ENCODE peak calls at places on chromosome 19, in seven cellular contexts. D is heart left ventricle, F is upper lobe of left lung, Z is left lung, I is left ventricle myocardium inferior, V is PC-3, H is bronchial epithelial cell. K is an unnamed sample.

GRCh38 chr19:50359432-50359818 is 6.0 kb downstream of the NAPSA start:
- DNase-seq in V (no peak), D (no peak), I (no peak), H (no peak), Z (peak; percentile 32), F (no peak), K (no peak)

GRCh38 chr19:17127671-17128070 is 52.1 kb downstream of the MYO9B start:
- DNase-seq in H (no peak), D (no peak), Z (no peak), I (no peak), V (no peak), F (no peak), K (no peak)

GRCh38 chr19:3723883-3724282 is 15.7 kb downstream of the TJP3 start:
- DNase-seq in F (no peak), I (no peak), V (no peak), D (no peak), H (no peak), Z (no peak), K (no peak)

GRCh38 chr19:38626401-38626800 is 7.4 kb downstream of the EIF3K start:
- DNase-seq in I (no peak), Z (no peak), V (no peak), F (no peak), D (no peak), H (no peak), K (no peak)

GRCh38 chr19:18496167-18496979 is 25.5 kb downstream of the ELL start:
- DNase-seq in Z (peak; percentile 79), D (no peak), F (peak; percentile 86), H (peak; percentile 88), V (peak; percentile 82), I (peak; percentile 33), K (no peak)

GRCh38 chr19:40191836-40192646 is 815 bp downstream of the MAP3K10 start:
- DNase-seq in F (peak; percentile 27), I (no peak), V (peak; percentile 2), H (no peak), Z (no peak), D (peak; percentile 42), K (no peak)

GRCh38 chr19:55698256-55698655 is 23.2 kb downstream of the EPN1 start:
- DNase-seq in F (no peak), Z (no peak), D (no peak), V (no peak), H (no peak), I (no peak), K (peak; percentile 32)

GRCh38 chr19:28701491-28701890 is 511.5 kb downstream of the UQCRFS1 start:
- DNase-seq in V (peak; percentile 55), I (no peak), D (no peak), F (no peak), Z (no peak), H (peak; percentile 13), K (no peak)

GRCh38 chr19:48060381-48060780 is 16.5 kb upstream of the CABP5 start:
- DNase-seq in F (no peak), V (no peak), H (no peak), D (no peak), Z (no peak), I (no peak), K (no peak)

GRCh38 chr19:48064509-48064908 is 20.6 kb upstream of the CABP5 start:
- DNase-seq in F (no peak), Z (no peak), I (no peak), V (no peak), H (no peak), D (no peak), K (no peak)

GRCh38 chr19:48059331-48059730 is 15.5 kb upstream of the CABP5 start:
- DNase-seq in I (no peak), Z (no peak), H (no peak), D (no peak), F (no peak), V (no peak), K (no peak)

GRCh38 chr19:48061401-48062344 is 17.8 kb upstream of the CABP5 start:
- DNase-seq in F (no peak), V (no peak), D (no peak), H (no peak), Z (no peak), I (no peak), K (no peak)
- TF ChIP-seq CTCF in F (no peak), V (no peak), D (no peak), H (no peak), Z (no peak), I (no peak), K (no peak)

GRCh38 chr19:1761528-1762242 is 8.4 kb downstream of the ONECUT3 start:
- DNase-seq in Z (no peak), V (no peak), D (no peak), H (no peak), F (no peak), I (no peak), K (no peak)

GRCh38 chr19:1764293-1764683 is 11.0 kb downstream of the ONECUT3 start:
- DNase-seq in D (no peak), F (no peak), I (no peak), V (no peak), H (no peak), Z (no peak), K (no peak)

GRCh38 chr19:1762243-1763140 is 9.2 kb downstream of the ONECUT3 start:
- DNase-seq in D (no peak), V (no peak), F (no peak), H (no peak), Z (no peak), I (no peak), K (no peak)

GRCh38 chr19:1765182-1765903 is 12.0 kb downstream of the ONECUT3 start:
- DNase-seq in H (no peak), Z (no peak), I (no peak), V (no peak), F (no peak), D (no peak), K (no peak)

GRCh38 chr19:1763648-1764292 is 10.5 kb downstream of the ONECUT3 start:
- DNase-seq in F (no peak), I (no peak), H (no peak), D (no peak), V (no peak), Z (no peak), K (no peak)
- H3K4me3 ChIP-seq in F (no peak overlapping the region), I (no peak overlapping the region), H (no peak overlapping the region), D (no peak overlapping the region), V (no peak overlapping the region), Z (no peak overlapping the region), K (no peak overlapping the region)

DNA sequence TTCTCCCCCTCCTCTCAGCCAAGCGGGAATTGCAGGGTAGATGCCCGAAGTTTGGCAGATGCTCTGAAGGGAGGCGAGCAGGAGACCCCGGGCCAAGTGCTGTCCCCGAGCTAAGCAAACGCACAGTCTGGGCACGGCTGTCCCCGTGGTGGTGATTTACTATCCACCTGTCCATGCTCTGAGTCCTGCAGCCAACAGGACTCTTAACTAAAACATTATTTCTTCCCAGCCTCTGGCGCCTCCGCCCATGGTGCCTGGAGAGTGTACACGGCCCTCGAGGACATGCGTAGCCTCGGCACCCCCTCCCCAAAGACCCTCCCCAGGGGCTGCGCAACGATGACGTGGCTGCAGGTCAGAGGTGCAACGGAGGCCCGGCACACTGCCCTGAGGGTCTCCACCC is 7.6 kb downstream of the TINCR start:
- DNase-seq in I (no peak), V (no peak), F (no peak), D (no peak), Z (no peak), H (no peak), K (no peak)
- H3K27me3 ChIP-seq in I (peaks cover 87% of the 10 kb centered on the region), V (no peaks in the 10 kb centered on the region), F (no peaks in the 10 kb centered on the region), D (peaks cover 5% of the 10 kb centered on the region), Z (no peaks in the 10 kb centered on the region), H (no peaks in the 10 kb centered on the region), K (peaks cover 94% of the 10 kb centered on the region)

GRCh38 chr19:15125232-15126067 is 18.2 kb downstream of the SYDE1 start:
- DNase-seq in F (peak; percentile 98), Z (peak; percentile 98), I (peak; percentile 99), V (peak; percentile 98), H (peak; percentile 92), D (peak; percentile 98), K (peak; percentile 98)
- TF ChIP-seq CTCF in F (peak; percentile 46), Z (no peak), I (no peak), V (no peak), H (peak; percentile 6), D (no peak), K (peak; percentile 34)

K was measured in tibial artery.